ENCODE peak calls at places on chromosomes 2 and 18, in seven cellular contexts. Y, U, W, I, R, C and Q are unnamed samples.

GRCh38 chr18:42183746-42184145 is 228.7 kb downstream of the PIK3C3 start:
- DNase-seq in Y (no peak), U (peak), W (peak), I (no peak), R (no peak), C (peak), Q (no peak)

GRCh38 chr2:181456660-181457120 is 496 bp upstream of the ITGA4 start:
- DNase-seq in Y (peak), U (peak), W (peak), I (peak), R (no peak), C (no peak), Q (no peak)

GRCh38 chr2:237500681-237501424 is 13.8 kb downstream of the MLPH start:
- DNase-seq in Y (no peak), U (peak), W (peak), I (no peak), R (no peak), C (peak), Q (no peak)

GRCh38 chr2:138712212-138712979 is 67.8 kb downstream of the NXPH2 start:
- DNase-seq in Y (no peak), U (peak), W (peak), I (no peak), R (no peak), C (no peak), Q (no peak)

GRCh38 chr18:13240060-13240725 is 21.6 kb downstream of the LDLRAD4 start:
- DNase-seq in Y (no peak), U (no peak), W (no peak), I (no peak), R (no peak), C (no peak), Q (no peak)

GRCh38 chr2:235724964-235725603 is 231.2 kb downstream of the AGAP1 start:
- DNase-seq in Y (no peak), U (no peak), W (peak), I (no peak), R (no peak), C (peak), Q (no peak)

GRCh38 chr2:165293439-165294420 is 54.5 kb downstream of the SCN2A start:
- DNase-seq in Y (peak), U (peak), W (peak), I (peak), R (peak), C (peak), Q (peak)

GRCh38 chr2:9897331-9897737 is 54.1 kb downstream of the TAF1B start:
- DNase-seq in Y (no peak), U (peak), W (peak), I (no peak), R (no peak), C (peak), Q (no peak)

GRCh38 chr2:171347158-171347557 is 86.6 kb downstream of the METTL8 start:
- DNase-seq in Y (no peak), U (peak), W (no peak), I (no peak), R (no peak), C (no peak), Q (no peak)

GRCh38 chr2:165852394-165852793 is 58.3 kb upstream of the GALNT3 start:
- DNase-seq in Y (no peak), U (no peak), W (no peak), I (no peak), R (no peak), C (no peak), Q (no peak)

GRCh38 chr18:57819671-57820460 is 16.8 kb upstream of the ATP8B1 start:
- DNase-seq in Y (no peak), U (peak), W (peak), I (peak), R (no peak), C (peak), Q (peak)

GRCh38 chr2:159249955-159250723 is 36.4 kb downstream of the WDSUB1 start:
- DNase-seq in Y (no peak), U (peak), W (peak), I (no peak), R (no peak), C (peak), Q (no peak)

GRCh38 chr2:121159291-121160144 is 125.5 kb downstream of the TFCP2L1 start:
- DNase-seq in Y (no peak), U (no peak), W (no peak), I (no peak), R (no peak), C (no peak), Q (no peak)

GRCh38 chr2:161766334-161766733 is 142.1 kb downstream of the SLC4A10 start:
- DNase-seq in Y (no peak), U (peak), W (peak), I (no peak), R (no peak), C (no peak), Q (no peak)

GRCh38 chr2:174335605-174336402 is 1.1 kb downstream of the SP9 start:
- DNase-seq in Y (peak), U (peak), W (no peak), I (peak), R (peak), C (no peak), Q (peak)